ENCODE peak calls at places on chromosomes 6 and 20, in five cellular contexts. D is tibial artery; W is CD8-positive, alpha-beta T cell; Q is CD4-positive, alpha-beta memory T cell; J is small intestine. Y is an unnamed sample.
A peak's percentile ranks its signal among the peaks of the same experiment; 100 is the strongest.

GRCh38 chr20:43102394-43102793 is 87.3 kb downstream of the PTPRT start:
- DNase-seq in D (no peak), W (no peak), Q (no peak), J (no peak), Y (peak; percentile 4)

GRCh38 chr6:122730775-122731386 is 48.6 kb upstream of the FABP7 start:
- DNase-seq in D (no peak), W (no peak), Q (peak; percentile 15), J (peak; percentile 53), Y (peak; percentile 12)

GRCh38 chr20:47792021-47792618 is 6.8 kb upstream of the SULF2 start:
- DNase-seq in D (peak; percentile 93), W (no peak), Q (no peak), J (no peak), Y (no peak)

GRCh38 chr6:3529232-3529631 is 72.4 kb upstream of the SLC22A23 start:
- DNase-seq in D (no peak), W (no peak), Q (no peak), J (no peak), Y (no peak)

GRCh38 chr6:40474937-40475336 is 112.2 kb downstream of the LRFN2 start:
- DNase-seq in D (no peak), W (no peak), Q (no peak), J (no peak), Y (no peak)

GRCh38 chr6:19446570-19446969 is 390.6 kb upstream of the ID4 start:
- DNase-seq in D (no peak), W (no peak), Q (no peak), J (no peak), Y (no peak)

GRCh38 chr6:149863846-149864577 is at the start of gene LRP11:
- DNase-seq in D (peak; percentile 92), W (peak; percentile 68), Q (peak; percentile 84), J (peak; percentile 92), Y (peak; percentile 69)

GRCh38 chr20:31821427-31821826 is 2.3 kb downstream of the MYLK2 start:
- DNase-seq in D (peak; percentile 62), W (no peak), Q (no peak), J (no peak), Y (no peak)

GRCh38 chr6:11434565-11435326 is 102.8 kb upstream of the TMEM170B start:
- DNase-seq in D (no peak), W (no peak), Q (no peak), J (peak; percentile 98), Y (no peak)

GRCh38 chr6:26033942-26034354 is 53.3 kb upstream of the HFE start:
- DNase-seq in D (no peak), W (no peak), Q (no peak), J (no peak), Y (no peak)

GRCh38 chr6:1856381-1856780 is 246.7 kb downstream of the FOXC1 start:
- DNase-seq in D (no peak), W (no peak), Q (no peak), J (peak; percentile 61), Y (no peak)

GRCh38 chr6:163198396-163198795 is 216.1 kb upstream of the QKI start:
- DNase-seq in D (no peak), W (no peak), Q (no peak), J (no peak), Y (no peak)

DNA sequence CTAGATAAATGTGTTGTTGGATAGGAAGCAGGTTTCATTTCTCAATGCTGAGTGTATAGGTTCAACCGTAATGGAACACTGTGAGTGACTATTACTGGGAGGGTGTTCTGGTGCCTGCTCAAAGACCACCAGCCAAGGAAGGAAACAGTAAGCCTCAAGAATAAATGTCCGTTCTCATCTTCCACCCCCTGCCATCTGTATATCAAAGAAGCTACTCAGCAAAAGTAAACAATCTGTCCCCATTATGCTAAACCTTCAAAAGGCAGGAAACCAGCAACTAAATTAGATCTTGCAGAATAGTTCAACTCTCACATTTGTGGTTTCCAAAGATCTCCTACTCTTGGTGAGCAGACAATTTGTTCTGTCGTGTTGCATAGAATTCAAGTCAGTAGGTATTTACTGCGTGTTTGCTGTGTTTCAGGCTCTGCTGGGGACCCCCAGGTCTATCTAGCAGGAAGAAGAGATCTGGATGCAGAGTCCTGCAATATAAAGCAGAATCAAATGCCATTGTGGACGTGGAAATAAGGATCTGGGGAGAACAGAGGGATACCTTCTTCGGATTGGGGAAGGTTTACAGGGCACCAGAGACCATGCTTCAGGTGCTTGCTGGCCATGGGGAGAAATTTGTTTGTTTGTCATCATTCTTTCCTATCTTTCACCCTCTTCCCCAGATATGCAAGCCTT is 87.3 kb downstream of the SCML4 start:
- DNase-seq in D (no peak), W (peak; percentile 47), Q (peak; percentile 80), J (peak; percentile 71), Y (peak; percentile 88)
- H3K4me3 ChIP-seq in D (no peak overlapping the region), W (peak overlapping the region; percentile 32), Q (peak overlapping the region; percentile 25), J (no peak overlapping the region), Y (no peak overlapping the region)

GRCh38 chr6:108609276-108609769 is 48.6 kb downstream of the FOXO3 start:
- DNase-seq in D (no peak), W (no peak), Q (no peak), J (no peak), Y (peak; percentile 38)
- H3K4me3 ChIP-seq in D (no peak overlapping the region), W (no peak overlapping the region), Q (no peak overlapping the region), J (no peak overlapping the region), Y (no peak overlapping the region)

DNA sequence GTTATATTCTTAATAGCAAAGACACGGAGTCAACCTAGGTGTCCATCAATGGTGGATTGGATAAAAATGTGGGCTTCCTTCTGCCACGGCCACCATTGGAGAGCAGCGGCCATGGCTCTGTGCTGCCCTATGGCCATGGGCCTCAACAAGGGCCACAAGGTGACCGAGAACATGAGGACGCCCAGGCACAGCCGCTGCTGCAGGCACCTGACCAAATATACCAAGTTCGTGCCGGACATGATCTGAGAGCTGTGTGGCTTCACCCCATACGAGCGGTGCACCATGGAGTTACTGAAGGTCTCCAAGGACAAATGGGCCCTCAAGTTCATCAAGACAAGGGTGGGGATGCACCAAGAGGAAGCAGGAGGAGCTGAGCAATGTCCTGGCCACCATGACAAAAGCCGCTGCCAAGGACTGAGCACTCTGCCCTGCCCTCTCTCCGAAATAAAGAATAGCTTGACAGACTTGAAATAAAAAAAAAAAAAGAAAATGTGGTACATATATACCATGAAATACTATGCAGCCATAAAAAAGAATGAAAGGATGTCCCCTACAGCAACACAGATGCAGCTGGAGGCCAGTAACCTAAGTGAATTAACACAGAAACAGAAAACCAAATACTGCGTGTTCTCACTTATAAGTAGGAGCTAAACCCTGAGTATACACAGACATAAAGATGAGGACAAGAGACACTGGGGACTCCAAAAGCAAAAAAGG is 81.0 kb downstream of the FKBP5 start:
- DNase-seq in D (no peak), W (no peak), Q (no peak), J (no peak), Y (no peak)
- H3K4me3 ChIP-seq in D (no peak overlapping the region), W (no peak overlapping the region), Q (no peak overlapping the region), J (no peak overlapping the region), Y (no peak overlapping the region)

GRCh38 chr6:133880006-133880405 is 8.9 kb upstream of the TCF21 start:
- DNase-seq in D (no peak), W (no peak), Q (no peak), J (no peak), Y (no peak)
- H3K4me3 ChIP-seq in D (no peak overlapping the region), W (no peak overlapping the region), Q (no peak overlapping the region), J (no peak overlapping the region), Y (no peak overlapping the region)

DNA sequence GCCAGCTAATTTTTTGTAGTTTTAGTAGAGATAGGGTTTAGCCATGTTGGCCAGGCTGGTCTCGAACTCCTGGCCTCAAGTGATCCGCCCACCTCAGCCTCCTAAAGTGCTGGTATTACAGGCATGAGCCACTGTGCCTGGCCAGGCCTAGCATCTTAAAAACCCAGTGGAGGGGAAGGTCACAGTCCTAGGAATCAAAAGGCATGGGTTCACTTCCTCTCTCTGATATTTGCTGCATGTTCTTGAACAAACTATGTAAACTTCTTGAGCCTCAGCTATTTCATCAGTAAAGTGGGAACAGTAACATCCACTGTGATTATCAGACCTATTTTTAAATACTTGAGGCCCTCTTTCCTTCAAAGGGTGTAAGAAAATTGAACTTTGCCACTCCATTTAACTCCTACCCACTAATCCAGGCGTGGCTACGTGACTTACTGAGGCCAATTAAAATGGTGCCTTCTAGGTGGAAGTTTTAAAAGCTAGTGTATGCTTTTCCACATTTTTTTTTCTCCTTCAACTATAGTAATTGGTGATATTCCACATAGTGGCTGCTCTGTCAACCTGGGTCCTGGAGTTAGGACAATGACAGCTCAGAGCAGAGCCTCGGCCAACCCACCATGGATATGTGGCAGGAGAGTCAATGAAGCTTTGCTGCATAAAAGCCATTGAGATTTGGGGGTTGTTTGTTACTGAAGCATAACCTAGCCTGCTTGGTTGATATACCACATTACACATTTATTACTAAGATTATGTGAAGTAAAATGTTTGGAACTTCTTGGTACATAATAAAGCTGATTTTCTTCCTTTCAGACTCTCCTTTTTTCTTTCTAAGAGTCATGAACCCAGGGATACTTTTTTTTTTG is 32.2 kb upstream of the IER3 start:
- DNase-seq in D (no peak), W (no peak), Q (no peak), J (peak; percentile 31), Y (no peak)
- H3K4me3 ChIP-seq in D (no peak overlapping the region), W (no peak overlapping the region), Q (no peak overlapping the region), J (no peak overlapping the region), Y (no peak overlapping the region)